ENCODE peak calls at places on chromosomes 6 and 20, in eight cellular contexts. O, R, G, W, J, N, Q and C are unnamed samples.

GRCh38 chr20:7180261-7181045 is 413.0 kb downstream of the BMP2 start:
- DNase-seq in O (no peak), R (no peak), G (peak; percentile 30), W (peak; percentile 70), J (no peak), N (peak; percentile 19), Q (no peak), C (no peak)

GRCh38 chr20:3203315-3204123 is 963 bp downstream of the DDRGK1 start:
- DNase-seq in O (no peak), R (peak; percentile 24), G (peak; percentile 71), W (peak; percentile 39), J (peak; percentile 74), N (no peak), Q (no peak), C (no peak)

GRCh38 chr6:52161689-52162438 is 24.3 kb upstream of the IL17A start:
- DNase-seq in O (no peak), R (no peak), G (no peak), W (no peak), J (no peak), N (no peak), Q (no peak), C (no peak)

GRCh38 chr6:157707576-157707975 is 115.5 kb upstream of the SNX9 start:
- DNase-seq in O (no peak), R (no peak), G (no peak), W (no peak), J (no peak), N (no peak), Q (no peak), C (no peak)

GRCh38 chr6:106510090-106510970 is 119.0 kb downstream of the RTN4IP1 start:
- DNase-seq in O (no peak), R (no peak), G (peak; percentile 62), W (peak; percentile 85), J (peak; percentile 68), N (peak; percentile 59), Q (peak; percentile 31), C (peak; percentile 85)

GRCh38 chr6:11171952-11172351 is 60.4 kb upstream of the ERVFRD-1 start:
- DNase-seq in O (no peak), R (no peak), G (no peak), W (no peak), J (no peak), N (no peak), Q (no peak), C (no peak)

GRCh38 chr6:38284772-38285406 is 354.8 kb downstream of the BTBD9 start:
- DNase-seq in O (no peak), R (no peak), G (no peak), W (no peak), J (no peak), N (no peak), Q (no peak), C (no peak)

GRCh38 chr20:50527068-50527605 is 17.0 kb downstream of the PTPN1 start:
- DNase-seq in O (no peak), R (no peak), G (no peak), W (no peak), J (no peak), N (no peak), Q (no peak), C (no peak)

GRCh38 chr6:89339565-89339964 is 13.0 kb downstream of the UBE2J1 start:
- DNase-seq in O (no peak), R (no peak), G (no peak), W (no peak), J (no peak), N (no peak), Q (no peak), C (no peak)

GRCh38 chr6:6251555-6252280 is 68.7 kb downstream of the F13A1 start:
- DNase-seq in O (no peak), R (no peak), G (no peak), W (no peak), J (no peak), N (no peak), Q (no peak), C (no peak)

DNA sequence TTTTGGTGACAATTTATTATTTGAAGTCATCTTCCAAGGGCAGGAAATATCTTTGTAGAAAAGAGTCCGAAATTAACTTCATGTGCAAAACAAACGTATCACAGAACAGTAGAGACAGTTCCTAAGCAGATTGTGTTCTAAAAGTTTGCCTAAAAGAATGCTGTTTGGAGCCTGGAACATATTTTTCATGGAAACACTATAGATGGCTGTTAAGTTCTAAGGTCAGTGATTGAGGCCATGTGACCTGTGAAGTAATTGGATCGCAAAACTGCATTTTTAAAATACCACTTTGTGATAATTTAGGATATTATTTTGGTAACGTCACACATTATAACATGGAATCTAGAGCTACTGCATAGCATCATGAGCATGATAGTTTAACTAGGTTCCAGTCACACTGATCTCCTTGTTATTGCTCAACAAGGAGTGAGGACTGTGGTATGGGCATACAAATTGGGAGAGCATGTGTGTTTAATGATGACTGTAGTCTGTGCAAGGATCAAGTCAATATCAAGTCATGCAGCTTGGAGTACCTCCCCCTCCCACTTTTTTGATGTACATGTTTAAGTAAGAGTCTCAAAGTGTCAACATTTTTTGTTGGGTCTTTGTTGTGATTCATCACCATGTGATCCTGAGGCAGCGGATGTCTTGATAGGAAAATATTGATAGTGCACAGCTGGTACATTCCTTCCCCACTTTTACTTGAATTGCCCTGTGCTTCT is 609.3 kb upstream of the CITED2 start:
- DNase-seq in O (no peak), R (no peak), G (peak; percentile 56), W (peak; percentile 85), J (no peak), N (peak; percentile 84), Q (no peak), C (no peak)
- H3K9ac ChIP-seq in O (no peak overlapping the region), R (no peak overlapping the region), G (peak overlapping the region; percentile 14), W (no peak overlapping the region), J (no peak overlapping the region), N (no peak overlapping the region), Q (no peak overlapping the region), C (no peak overlapping the region)

GRCh38 chr20:62683136-62683535 is 25.5 kb upstream of the NTSR1 start:
- DNase-seq in O (no peak), R (no peak), G (no peak), W (no peak), J (no peak), N (no peak), Q (no peak), C (no peak)

GRCh38 chr20:62677678-62678077 is 31.0 kb upstream of the NTSR1 start:
- DNase-seq in O (no peak), R (no peak), G (no peak), W (no peak), J (no peak), N (no peak), Q (no peak), C (no peak)

GRCh38 chr20:62678553-62678952 is 30.1 kb upstream of the NTSR1 start:
- DNase-seq in O (no peak), R (no peak), G (no peak), W (no peak), J (no peak), N (peak; percentile 18), Q (no peak), C (no peak)

GRCh38 chr20:62676976-62677375 is 31.7 kb upstream of the NTSR1 start:
- DNase-seq in O (no peak), R (no peak), G (no peak), W (no peak), J (no peak), N (no peak), Q (no peak), C (no peak)

DNA sequence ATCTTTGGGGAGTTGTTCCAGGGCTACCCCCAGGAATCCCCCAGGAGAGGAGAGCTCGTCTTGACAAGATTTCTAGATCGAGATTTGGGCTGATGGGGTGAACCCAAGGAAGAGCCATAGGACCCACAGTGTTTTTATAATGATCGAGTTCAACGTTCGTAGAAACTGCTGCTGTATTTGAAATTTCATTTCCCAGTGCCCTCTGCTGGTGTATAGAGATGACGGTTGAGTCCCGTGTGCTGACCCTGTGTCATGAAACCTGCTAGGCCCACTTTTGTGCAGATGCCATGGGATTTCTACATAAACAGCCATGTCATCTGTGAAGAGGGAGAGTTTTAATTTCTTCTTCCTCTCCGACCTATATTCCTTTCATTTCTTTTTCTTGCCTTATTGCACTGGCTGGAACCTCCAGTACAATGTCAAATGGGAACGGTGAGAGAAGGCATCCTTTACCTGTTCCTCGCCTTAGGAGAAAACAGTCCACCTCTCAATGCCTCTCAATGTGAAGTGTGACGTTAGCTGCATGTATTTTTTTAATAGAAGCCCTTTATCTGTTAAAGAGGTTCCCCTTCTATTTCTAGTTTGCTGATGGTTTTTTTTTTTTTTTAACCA is 28.6 kb upstream of the NTSR1 start:
- DNase-seq in O (no peak), R (no peak), G (no peak), W (no peak), J (no peak), N (no peak), Q (no peak), C (no peak)
- H3K4me1 ChIP-seq in O (no peaks in the 10 kb centered on the region), R (no peaks in the 10 kb centered on the region), G (peaks cover 6% of the 10 kb centered on the region), W (peaks cover 7% of the 10 kb centered on the region), J (no peaks in the 10 kb centered on the region), N (peaks cover 2% of the 10 kb centered on the region), Q (peaks cover 1% of the 10 kb centered on the region), C (no peaks in the 10 kb centered on the region)

GRCh38 chr6:32079566-32080290 is 29.4 kb downstream of the TNXB start:
- DNase-seq in O (no peak), R (no peak), G (peak; percentile 29), W (peak; percentile 10), J (no peak), N (no peak), Q (no peak), C (no peak)

GRCh38 chr6:32081168-32081624 is 27.9 kb downstream of the TNXB start:
- DNase-seq in O (no peak), R (no peak), G (peak; percentile 97), W (peak; percentile 74), J (peak; percentile 50), N (peak; percentile 84), Q (no peak), C (peak; percentile 88)

GRCh38 chr6:32083812-32084768 is 25.0 kb downstream of the TNXB start:
- DNase-seq in O (no peak), R (no peak), G (no peak), W (no peak), J (no peak), N (no peak), Q (no peak), C (no peak)

GRCh38 chr6:32082951-32083350 is 26.2 kb downstream of the TNXB start:
- DNase-seq in O (no peak), R (no peak), G (peak; percentile 99), W (peak; percentile 96), J (no peak), N (peak; percentile 76), Q (no peak), C (no peak)

GRCh38 chr6:32081676-32082075 is 27.5 kb downstream of the TNXB start:
- DNase-seq in O (no peak), R (no peak), G (peak; percentile 51), W (no peak), J (no peak), N (no peak), Q (no peak), C (no peak)
- H3K36me3 ChIP-seq in O (no peaks in the 10 kb centered on the region), R (no peaks in the 10 kb centered on the region), G (no peaks in the 10 kb centered on the region), W (no peaks in the 10 kb centered on the region), J (no peaks in the 10 kb centered on the region), N (no peaks in the 10 kb centered on the region), Q (no peaks in the 10 kb centered on the region), C (no peaks in the 10 kb centered on the region)

DNA sequence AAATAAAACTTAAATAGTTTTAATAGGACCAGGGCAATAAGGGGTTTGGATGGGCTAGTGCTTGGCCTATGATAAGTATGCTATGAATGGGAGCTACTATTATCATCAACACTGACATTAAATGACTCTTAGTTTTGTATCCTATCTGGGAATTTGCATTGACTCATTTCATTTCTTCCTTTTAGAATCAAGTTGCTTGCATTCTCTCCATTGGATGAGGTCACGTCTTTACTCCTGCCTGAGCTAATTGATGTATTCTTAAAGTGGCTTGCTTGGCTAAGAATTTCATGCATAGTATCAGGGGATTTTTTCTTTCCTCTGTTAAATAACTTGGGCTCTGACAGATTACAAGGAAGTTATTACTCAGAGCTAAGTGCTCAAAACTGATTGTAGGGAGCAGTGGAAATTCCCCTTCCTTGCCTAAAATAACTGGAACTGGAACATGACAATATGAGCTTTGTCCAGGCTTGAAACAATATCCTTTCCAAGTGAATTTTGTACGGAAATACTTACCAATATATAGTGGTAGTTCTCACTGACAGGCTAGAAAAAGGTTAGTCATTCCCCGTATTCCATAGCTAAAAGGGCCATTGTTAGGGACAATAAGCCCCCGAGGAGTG is 169.9 kb downstream of the BCAS1 start:
- DNase-seq in O (no peak), R (peak; percentile 96), G (peak; percentile 85), W (peak; percentile 83), J (no peak), N (peak; percentile 59), Q (no peak), C (no peak)
- H3K9ac ChIP-seq in O (no peak overlapping the region), R (peak overlapping the region; percentile 84), G (peak overlapping the region; percentile 40), W (peak overlapping the region; percentile 56), J (peak overlapping the region; percentile 73), N (no peak overlapping the region), Q (no peak overlapping the region), C (no peak overlapping the region)